ENCODE peak calls at places on chromosome 10, in four cellular contexts. G is GM23248, X is neuronal stem cell, E is PC-3. A is an unnamed sample.

GRCh38 chr10:101066146-101066889 is 4.5 kb downstream of the KAZALD1 start:
- DNase-seq in X (peak; percentile 54), G (peak; percentile 93), E (peak; percentile 80), A (peak; percentile 79)

GRCh38 chr10:127884501-127884900 is 8.2 kb downstream of the CLRN3 start:
- DNase-seq in X (no peak), G (no peak), E (no peak), A (no peak)

GRCh38 chr10:43128958-43129706 is 9.1 kb upstream of the CSGALNACT2 start:
- DNase-seq in G (peak; percentile 96), X (no peak), E (peak; percentile 84), A (peak; percentile 98)

GRCh38 chr10:72611783-72612182 is 14.1 kb downstream of the MICU1 start:
- DNase-seq in E (no peak), X (no peak), G (no peak), A (peak; percentile 30)

GRCh38 chr10:24255907-24256306 is 47.0 kb downstream of the KIAA1217 start:
- DNase-seq in X (no peak), G (peak; percentile 6), E (peak; percentile 11), A (no peak)

GRCh38 chr10:13712799-13713581 is 126.2 kb downstream of the PRPF18 start:
- DNase-seq in G (peak; percentile 98), E (peak; percentile 65), X (no peak), A (peak; percentile 97)

GRCh38 chr10:23037561-23037960 is 57.8 kb upstream of the MSRB2 start:
- DNase-seq in E (no peak), X (no peak), G (no peak), A (no peak)

GRCh38 chr10:91909178-91909677 is at the start of gene FGFBP3:
- DNase-seq in X (no peak), G (peak; percentile 45), E (peak; percentile 43), A (peak; percentile 63)

GRCh38 chr10:60718891-60719290 is 59.4 kb upstream of the CDK1 start:
- DNase-seq in X (no peak), E (peak; percentile 82), G (no peak), A (peak; percentile 53)

GRCh38 chr10:120477006-120477722 is 20.1 kb downstream of the PLPP4 start:
- DNase-seq in E (no peak), X (no peak), G (peak; percentile 86), A (no peak)

GRCh38 chr10:34598972-34599371 is 216.1 kb downstream of the PARD3 start:
- DNase-seq in X (no peak), G (no peak), E (no peak), A (peak; percentile 69)

DNA sequence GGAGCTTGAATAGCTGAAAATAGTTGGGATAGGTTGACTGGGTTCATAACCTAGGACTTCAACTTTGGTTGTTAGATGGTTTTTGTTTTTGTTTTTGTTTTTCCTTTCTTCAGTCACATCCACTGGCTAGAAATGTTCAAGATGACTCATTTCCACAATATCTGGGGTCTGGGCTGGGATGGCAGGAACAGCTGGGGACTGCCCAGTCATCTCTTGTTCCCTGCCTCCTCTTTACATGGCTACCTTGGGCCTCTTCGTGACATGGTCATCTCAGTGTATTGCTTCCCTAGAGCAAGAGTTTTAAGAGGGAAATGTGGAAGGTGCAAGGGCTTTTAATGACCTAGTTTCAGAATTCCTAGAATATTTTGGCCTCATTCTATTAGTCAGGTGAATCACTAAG is 915.8 kb downstream of the XPNPEP1 start:
- DNase-seq in X (no peak), G (no peak), E (no peak), A (no peak)
- H2AFZ ChIP-seq in X (no peak overlapping the region), G (no peak overlapping the region), E (no peak overlapping the region), A (no peak overlapping the region)

GRCh38 chr10:61995093-61995492 is 93.6 kb downstream of the ARID5B start:
- DNase-seq in X (no peak), E (no peak), G (no peak), A (no peak)

GRCh38 chr10:62000037-62000603 is 98.6 kb downstream of the ARID5B start:
- DNase-seq in E (no peak), G (no peak), X (no peak), A (no peak)

GRCh38 chr10:62002753-62003152 is 101.3 kb downstream of the ARID5B start:
- DNase-seq in X (no peak), G (no peak), E (no peak), A (no peak)

GRCh38 chr10:62001898-62002297 is 100.4 kb downstream of the ARID5B start:
- DNase-seq in X (no peak), G (no peak), E (no peak), A (no peak)

GRCh38 chr10:61998937-61999336 is 97.4 kb downstream of the ARID5B start:
- DNase-seq in E (no peak), X (no peak), G (no peak), A (no peak)
- H3K4me2 ChIP-seq in E (no peak overlapping the region), X (no peak overlapping the region), G (no peak overlapping the region), A (no peak overlapping the region)

GRCh38 chr10:104329754-104330153 is 8.5 kb downstream of the ITPRIP start:
- DNase-seq in X (no peak), G (peak; percentile 96), E (peak; percentile 76), A (peak; percentile 88)
- H3K4me1 ChIP-seq in X (peaks cover 66% of the 10 kb centered on the region), G (peaks cover 64% of the 10 kb centered on the region), E (peaks cover 77% of the 10 kb centered on the region), A (peaks cover 70% of the 10 kb centered on the region)

DNA sequence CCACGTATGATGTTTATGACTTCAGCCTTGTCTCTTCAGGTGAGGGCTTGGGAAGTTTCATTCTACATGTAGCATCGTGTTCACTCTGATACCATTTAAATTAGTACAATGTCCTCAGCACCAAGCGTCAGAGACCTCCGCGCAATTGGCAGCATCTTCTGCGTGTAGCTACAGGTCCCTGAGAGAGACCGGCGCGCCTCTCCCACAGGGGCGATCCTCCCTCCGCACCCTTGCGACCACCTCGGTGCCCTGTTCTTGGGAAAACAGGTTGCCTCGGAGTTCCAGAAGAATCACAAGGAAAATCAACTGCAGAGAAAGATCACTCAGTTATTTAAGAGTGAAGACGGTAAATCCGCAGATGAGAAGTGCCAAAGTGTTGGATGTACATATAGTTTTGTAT is 206.2 kb downstream of the GATA3 start:
- DNase-seq in E (no peak), G (no peak), X (no peak), A (no peak)
- H2AFZ ChIP-seq in E (no peak overlapping the region), G (no peak overlapping the region), X (no peak overlapping the region), A (no peak overlapping the region)

A was measured in fibroblast of lung.